ENCODE peak calls at places on chromosomes 2 and 18, in four cellular contexts. M is GM23248, Y is neural progenitor cell, L is PC-3. A is an unnamed sample. For H4K20me1 and H3K4me1, the result is how much of the 10 kb centered on the place peaks cover.

GRCh38 chr18:23924813-23925212 is 89.7 kb upstream of the TTC39C start:
- DNase-seq in Y (no peak), M (peak), L (peak), A (no peak)

GRCh38 chr2:50746526-50746925 is 285.4 kb downstream of the NRXN1 start:
- DNase-seq in M (peak), Y (peak), L (peak), A (peak)

GRCh38 chr2:65436825-65437221 is 4.4 kb upstream of the SPRED2 start:
- DNase-seq in Y (peak), M (peak), L (no peak), A (peak)

GRCh38 chr2:193348055-193348454 is 1153.3 kb upstream of the TMEFF2 start:
- DNase-seq in Y (no peak), L (no peak), M (no peak), A (no peak)

GRCh38 chr2:164747786-164748433 is 93.7 kb downstream of the COBLL1 start:
- DNase-seq in M (no peak), Y (no peak), L (no peak), A (no peak)

GRCh38 chr2:233280114-233280693 is 27.4 kb upstream of the SAG start:
- DNase-seq in L (no peak), Y (no peak), M (no peak), A (no peak)

GRCh38 chr2:20456049-20456665 is 9.3 kb downstream of the RHOB start:
- DNase-seq in Y (no peak), L (no peak), M (no peak), A (no peak)

GRCh38 chr2:105866439-105867170 is 121.9 kb downstream of the NCK2 start:
- DNase-seq in L (peak), Y (peak), M (peak), A (no peak)

GRCh38 chr2:26299488-26300092 is 46.4 kb upstream of the SELENOI start:
- DNase-seq in L (peak), M (peak), Y (peak), A (no peak)

GRCh38 chr2:166417669-166418068 is 41.9 kb upstream of the SCN9A start:
- DNase-seq in Y (peak), L (peak), M (peak), A (peak)

GRCh38 chr2:230735884-230736283 is 23.2 kb downstream of the CAB39 start:
- DNase-seq in M (no peak), L (no peak), Y (no peak), A (no peak)

GRCh38 chr2:220277445-220277960 is 650.1 kb downstream of the SLC4A3 start:
- DNase-seq in M (peak), Y (no peak), L (peak), A (no peak)

GRCh38 chr2:15116830-15117229 is 444.3 kb downstream of the NBAS start:
- DNase-seq in L (no peak), Y (no peak), M (no peak), A (no peak)

GRCh38 chr2:61640406-61640805 is 102.2 kb upstream of the XPO1 start:
- DNase-seq in Y (peak), M (no peak), L (peak), A (no peak)

GRCh38 chr2:75772908-75773630 is 62.4 kb upstream of the GCFC2 start:
- DNase-seq in M (no peak), Y (peak), L (no peak), A (no peak)

GRCh38 chr2:240643811-240644150 is 18.5 kb downstream of the GPR35 start:
- DNase-seq in L (no peak), M (no peak), Y (no peak), A (no peak)

GRCh38 chr2:134190062-134190806 is 63.6 kb upstream of the MGAT5 start:
- DNase-seq in Y (no peak), L (no peak), M (no peak), A (no peak)

GRCh38 chr2:120988051-120988707 is 252.5 kb downstream of the GLI2 start:
- DNase-seq in M (no peak), Y (no peak), L (no peak), A (no peak)

GRCh38 chr2:197889041-197889440 is 84.6 kb downstream of the PLCL1 start:
- DNase-seq in Y (peak), M (peak), L (no peak), A (peak)

GRCh38 chr2:174587607-174588006 is 10.0 kb downstream of the WIPF1 start:
- DNase-seq in L (no peak), Y (no peak), M (peak), A (no peak)

GRCh38 chr2:110960281-110960680 is 160.4 kb upstream of the BCL2L11 start:
- DNase-seq in M (no peak), L (no peak), Y (no peak), A (no peak)

GRCh38 chr18:60693426-60693825 is 320.9 kb upstream of the MC4R start:
- DNase-seq in M (no peak), Y (no peak), L (peak), A (no peak)

GRCh38 chr2:170972508-170973224 is 43.6 kb downstream of the GORASP2 start:
- DNase-seq in M (no peak), L (peak), Y (peak), A (no peak)

GRCh38 chr2:215727507-215728503 is 285.5 kb downstream of the MREG start:
- DNase-seq in L (peak), Y (no peak), M (peak), A (no peak)

GRCh38 chr2:74778381-74779371 is 55.3 kb upstream of the HK2 start:
- DNase-seq in L (no peak), M (peak), Y (peak), A (no peak)

GRCh38 chr2:126978333-126978732 is 79.6 kb downstream of the TEX51 start:
- DNase-seq in M (no peak), Y (no peak), L (no peak), A (no peak)

GRCh38 chr2:232981356-232981755 is 31.7 kb downstream of the NGEF start:
- DNase-seq in L (peak), Y (no peak), M (no peak), A (no peak)

GRCh38 chr2:239107936-239108335 is 260.1 kb downstream of the TWIST2 start:
- DNase-seq in Y (no peak), M (no peak), L (no peak), A (no peak)

GRCh38 chr2:239106314-239106908 is 258.5 kb downstream of the TWIST2 start:
- DNase-seq in L (peak), M (peak), Y (peak), A (peak)

GRCh38 chr2:239108459-239108858 is 260.6 kb downstream of the TWIST2 start:
- DNase-seq in Y (peak), M (no peak), L (no peak), A (no peak)

GRCh38 chr2:239105234-239105633 is 257.3 kb downstream of the TWIST2 start:
- DNase-seq in L (no peak), Y (no peak), M (no peak), A (no peak)

GRCh38 chr2:239106971-239107370 is 259.1 kb downstream of the TWIST2 start:
- DNase-seq in L (no peak), Y (no peak), M (no peak), A (no peak)
- TF ChIP-seq EZH2phosphoT487 in L (no peak), Y (no peak), M (no peak), A (no peak)

GRCh38 chr18:59172664-59173249 is 33.1 kb downstream of the SEC11C start:
- DNase-seq in L (no peak), M (peak), Y (no peak), A (no peak)
- H4K20me1 ChIP-seq in L (under half), M (under half), Y (under half), A (under half)

GRCh38 chr2:69616755-69617154 is 26.8 kb downstream of the AAK1 start:
- DNase-seq in L (peak), Y (no peak), M (peak), A (no peak)
- H3K4me1 ChIP-seq in L (under half), Y (under half), M (under half), A (under half)

DNA sequence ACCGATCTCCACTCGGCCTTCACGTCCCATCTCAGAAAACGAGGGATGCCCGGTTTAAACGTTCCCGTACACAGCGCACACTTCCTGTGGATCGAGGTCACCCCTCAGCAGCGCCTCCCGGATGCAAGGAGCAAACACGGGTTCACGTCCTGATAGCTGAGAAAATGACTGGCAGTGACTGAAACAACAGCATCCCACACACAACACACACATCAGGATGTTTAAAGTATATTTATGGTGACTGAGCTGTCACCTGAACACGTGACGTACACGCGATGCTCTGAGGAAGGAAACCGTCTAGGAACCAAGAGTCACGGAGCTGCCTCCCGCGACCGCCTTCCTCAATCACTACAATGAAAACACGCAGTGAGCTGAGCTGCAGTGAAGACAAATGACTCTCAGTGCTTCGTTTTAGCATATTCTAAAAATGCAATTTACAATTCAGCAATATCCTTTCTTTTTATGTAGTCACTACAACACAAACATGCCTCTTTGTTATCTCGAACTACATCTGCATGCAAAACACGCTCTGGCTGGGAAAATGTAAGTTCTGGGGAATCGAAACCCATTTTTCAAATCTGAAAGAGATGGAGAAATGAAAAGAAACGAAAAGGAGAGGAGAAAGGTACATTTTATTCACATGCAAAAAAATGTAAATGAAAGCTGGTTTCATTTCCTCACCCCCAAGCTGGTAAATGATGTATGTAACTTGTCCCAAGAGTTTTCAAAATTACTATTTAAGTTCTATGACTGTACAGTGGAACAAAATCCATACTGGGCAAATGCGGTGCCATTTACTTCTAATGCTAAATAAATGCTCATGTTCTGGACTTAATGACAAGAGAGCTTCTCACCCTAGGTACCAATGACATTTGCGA is 19.8 kb downstream of the HDAC4 start:
- DNase-seq in M (no peak), L (no peak), Y (no peak), A (peak)
- TF ChIP-seq EZH2phosphoT487 in M (no peak), L (no peak), Y (no peak), A (no peak)

GRCh38 chr2:112656679-112657078 is 10.9 kb downstream of the SLC20A1 start:
- DNase-seq in M (no peak), Y (no peak), L (no peak), A (no peak)

GRCh38 chr2:112660138-112660537 is 14.4 kb downstream of the SLC20A1 start:
- DNase-seq in L (no peak), M (no peak), Y (no peak), A (no peak)

GRCh38 chr2:112661656-112662305 is 16.0 kb downstream of the SLC20A1 start:
- DNase-seq in Y (no peak), M (no peak), L (peak), A (no peak)

GRCh38 chr2:112658820-112659667 is 13.3 kb downstream of the SLC20A1 start:
- DNase-seq in M (no peak), L (peak), Y (no peak), A (no peak)

DNA sequence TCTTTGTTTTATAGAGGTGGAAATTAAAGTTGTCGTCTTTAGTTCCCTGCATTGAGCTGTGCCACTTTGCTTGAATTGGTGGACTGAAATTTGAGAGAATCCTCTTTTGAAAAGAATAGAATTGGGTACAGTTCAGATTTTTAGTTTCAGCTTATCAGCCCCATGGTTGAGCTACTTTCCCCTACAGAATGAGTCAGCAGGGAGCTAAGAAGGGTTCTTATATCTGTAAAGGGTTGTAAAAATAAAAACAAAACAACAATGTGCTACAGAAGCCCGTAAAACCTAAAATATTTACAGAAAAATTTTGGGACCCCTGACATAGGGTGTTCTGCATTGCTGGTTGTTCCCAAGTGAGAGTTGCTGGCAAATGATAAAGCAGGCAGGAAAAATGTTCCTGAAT is 12.6 kb downstream of the SLC20A1 start:
- DNase-seq in Y (no peak), M (no peak), L (no peak), A (no peak)
- H4K20me1 ChIP-seq in Y (under half), M (under half), L (under half), A (under half)

GRCh38 chr2:54481686-54482085 is 25.6 kb downstream of the SPTBN1 start:
- DNase-seq in M (no peak), Y (no peak), L (no peak), A (no peak)
- H3K4me1 ChIP-seq in M (under half), Y (under half), L (under half), A (under half)

DNA sequence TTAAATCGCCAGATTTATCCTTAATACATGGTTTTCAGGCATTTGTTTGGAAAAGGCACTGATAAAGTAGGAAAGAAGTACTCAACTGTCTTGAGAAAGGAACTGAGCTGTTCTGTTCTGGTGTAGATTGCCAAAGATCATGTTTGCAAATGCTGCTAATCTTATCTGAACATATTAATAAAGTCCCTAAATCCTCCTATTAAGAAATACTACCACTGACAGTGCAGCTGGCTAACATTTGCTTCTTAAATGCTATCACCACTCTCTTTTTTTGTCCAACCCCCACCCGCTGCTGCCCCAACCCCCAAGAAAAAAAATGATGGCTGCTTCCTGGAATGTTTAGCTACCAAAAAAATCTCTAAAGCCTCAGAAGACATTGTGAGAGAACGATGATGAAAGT is 130.7 kb downstream of the CCBE1 start:
- DNase-seq in L (no peak), Y (no peak), M (no peak), A (no peak)
- TF ChIP-seq EZH2phosphoT487 in L (no peak), Y (no peak), M (no peak), A (no peak)

DNA sequence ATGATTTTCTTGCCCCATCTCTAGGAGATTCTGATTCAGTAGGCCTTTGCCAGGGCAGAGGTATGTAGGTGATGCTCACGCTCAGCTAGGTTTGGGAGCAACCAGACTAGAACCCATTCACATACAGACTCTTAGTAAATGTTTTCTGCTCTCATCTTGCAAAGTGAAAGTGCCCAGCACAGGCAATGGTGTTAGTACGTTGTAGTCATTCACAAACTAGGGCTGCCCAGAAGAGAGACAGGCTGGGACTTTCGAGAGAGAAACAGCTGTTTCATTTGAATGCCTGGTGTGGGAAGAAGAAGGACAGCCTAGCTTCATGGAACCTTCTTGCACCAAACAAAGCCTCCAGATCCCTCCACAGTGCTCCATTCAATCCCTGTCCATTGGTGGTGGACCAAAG is 19.4 kb downstream of the DDX18 start:
- DNase-seq in Y (no peak), M (no peak), L (no peak), A (no peak)
- H4K20me1 ChIP-seq in Y (under half), M (under half), L (under half), A (under half)